ENCODE peak calls at places on chromosomes 1 and 21, in five cellular contexts. F is left ventricle myocardium inferior, Y is ELF-1, K is AG09309, P is T-cell. B is an unnamed sample.

GRCh38 chr1:119711804-119712341 is at the start of gene PHGDH:
- DNase-seq in F (peak), P (peak), Y (peak), K (peak), B (peak)

GRCh38 chr1:204130989-204131892 is 20.6 kb downstream of the ETNK2 start:
- DNase-seq in K (peak), P (no peak), Y (peak), F (no peak), B (no peak)

GRCh38 chr1:49408346-49408745 is 615.4 kb downstream of the AGBL4 start:
- DNase-seq in F (no peak), Y (no peak), K (no peak), P (no peak), B (no peak)

GRCh38 chr21:30718239-30718909 is at the start of gene KRTAP21-3:
- DNase-seq in P (no peak), Y (no peak), F (no peak), K (no peak), B (no peak)

GRCh38 chr1:41122851-41123518 is 101.5 kb upstream of the SLFNL1 start:
- DNase-seq in P (no peak), K (peak), Y (peak), F (no peak), B (no peak)

GRCh38 chr1:38488162-38488898 is 371.2 kb downstream of the RRAGC start:
- DNase-seq in F (no peak), K (no peak), Y (no peak), P (no peak), B (no peak)

GRCh38 chr1:71231751-71232150 is 150.9 kb upstream of the ZRANB2 start:
- DNase-seq in F (no peak), Y (no peak), P (no peak), K (no peak), B (no peak)

GRCh38 chr1:2047749-2048729 is 2.2 kb upstream of the PRKCZ start:
- DNase-seq in P (no peak), F (no peak), K (no peak), Y (no peak), B (no peak)

GRCh38 chr1:153150846-153151245 is at the start of gene SPRR2G:
- DNase-seq in P (no peak), K (no peak), Y (no peak), F (no peak), B (no peak)

GRCh38 chr1:103459385-103459784 is 66.1 kb upstream of the RNPC3 start:
- DNase-seq in Y (no peak), P (no peak), F (no peak), K (no peak), B (no peak)

GRCh38 chr21:44444286-44444931 is 10.9 kb upstream of the LRRC3 start:
- DNase-seq in F (peak), K (no peak), P (no peak), Y (peak), B (no peak)

GRCh38 chr1:114384922-114385321 is 126.1 kb downstream of the TRIM33 start:
- DNase-seq in K (no peak), F (no peak), P (no peak), Y (no peak), B (no peak)

GRCh38 chr1:154420172-154420571 is 15.0 kb downstream of the IL6R start:
- DNase-seq in F (peak), Y (no peak), P (no peak), K (no peak), B (peak)

GRCh38 chr1:211606914-211607751 is 28.2 kb upstream of the SLC30A1 start:
- DNase-seq in P (no peak), Y (no peak), K (no peak), F (peak), B (peak)

GRCh38 chr1:212858055-212858460 is at the start of gene FLVCR1:
- DNase-seq in Y (peak), P (peak), F (peak), K (peak), B (peak)

GRCh38 chr21:36297555-36297937 is 22.5 kb upstream of the MORC3 start:
- DNase-seq in K (no peak), P (no peak), Y (no peak), F (no peak), B (no peak)

GRCh38 chr1:205658943-205659581 is 21.2 kb downstream of the SLC45A3 start:
- DNase-seq in K (no peak), F (peak), P (peak), Y (peak), B (peak)

GRCh38 chr21:15870819-15871218 is 141.0 kb downstream of the USP25 start:
- DNase-seq in K (no peak), P (no peak), F (no peak), Y (no peak), B (no peak)

GRCh38 chr1:54610048-54610447 is 13.3 kb downstream of the FAM151A start:
- DNase-seq in P (no peak), K (no peak), F (no peak), Y (peak), B (no peak)

B was measured in GM12892.